ENCODE peak calls at places on chromosome 19, in seven cellular contexts. I is AG09309, T is fibroblast of mammary gland, S is ovary, R is NB4, Z is heart right ventricle, N is cardiac fibroblast. P is an unnamed sample.

GRCh38 chr19:1428738-1429391 is 9.3 kb upstream of the RPS15 start:
- DNase-seq in I (no peak), T (no peak), S (no peak), R (no peak), Z (no peak), N (no peak), P (no peak)

GRCh38 chr19:40465025-40465780 is at the start of gene BLVRB:
- DNase-seq in I (peak), T (peak), S (peak), R (peak), Z (no peak), N (peak), P (no peak)

GRCh38 chr19:56639217-56639616 is 3.7 kb upstream of the SMIM17 start:
- DNase-seq in I (no peak), T (peak), S (no peak), R (peak), Z (no peak), N (peak), P (no peak)

GRCh38 chr19:13781547-13781946 is 7.3 kb downstream of the C19orf53 start:
- DNase-seq in I (peak), T (peak), S (peak), R (no peak), Z (peak), N (peak), P (peak)

GRCh38 chr19:13861714-13862531 is 15.0 kb upstream of the NANOS3 start:
- DNase-seq in I (no peak), T (peak), S (peak), R (peak), Z (peak), N (peak), P (peak)

GRCh38 chr19:10009269-10009665 is 1.0 kb downstream of the COL5A3 start:
- DNase-seq in I (no peak), T (peak), S (peak), R (peak), Z (peak), N (peak), P (peak)

GRCh38 chr19:54444737-54445136 is 4.3 kb upstream of the LENG8 start:
- DNase-seq in I (no peak), T (no peak), S (no peak), R (no peak), Z (no peak), N (no peak), P (no peak)

GRCh38 chr19:50974702-50975555 is 5.5 kb upstream of the KLK6 start:
- DNase-seq in I (no peak), T (no peak), S (no peak), R (no peak), Z (no peak), N (no peak), P (no peak)

GRCh38 chr19:38227272-38228004 is 3.4 kb upstream of the DPF1 start:
- DNase-seq in I (no peak), T (no peak), S (no peak), R (no peak), Z (no peak), N (no peak), P (no peak)

GRCh38 chr19:38229585-38230073 is 5.6 kb upstream of the DPF1 start:
- DNase-seq in I (peak), T (peak), S (no peak), R (peak), Z (peak), N (peak), P (peak)

GRCh38 chr19:38228005-38228377 is 4.0 kb upstream of the DPF1 start:
- DNase-seq in I (no peak), T (no peak), S (no peak), R (no peak), Z (no peak), N (no peak), P (no peak)

GRCh38 chr19:38231918-38232317 is 7.9 kb upstream of the DPF1 start:
- DNase-seq in I (no peak), T (no peak), S (no peak), R (no peak), Z (no peak), N (no peak), P (no peak)

DNA sequence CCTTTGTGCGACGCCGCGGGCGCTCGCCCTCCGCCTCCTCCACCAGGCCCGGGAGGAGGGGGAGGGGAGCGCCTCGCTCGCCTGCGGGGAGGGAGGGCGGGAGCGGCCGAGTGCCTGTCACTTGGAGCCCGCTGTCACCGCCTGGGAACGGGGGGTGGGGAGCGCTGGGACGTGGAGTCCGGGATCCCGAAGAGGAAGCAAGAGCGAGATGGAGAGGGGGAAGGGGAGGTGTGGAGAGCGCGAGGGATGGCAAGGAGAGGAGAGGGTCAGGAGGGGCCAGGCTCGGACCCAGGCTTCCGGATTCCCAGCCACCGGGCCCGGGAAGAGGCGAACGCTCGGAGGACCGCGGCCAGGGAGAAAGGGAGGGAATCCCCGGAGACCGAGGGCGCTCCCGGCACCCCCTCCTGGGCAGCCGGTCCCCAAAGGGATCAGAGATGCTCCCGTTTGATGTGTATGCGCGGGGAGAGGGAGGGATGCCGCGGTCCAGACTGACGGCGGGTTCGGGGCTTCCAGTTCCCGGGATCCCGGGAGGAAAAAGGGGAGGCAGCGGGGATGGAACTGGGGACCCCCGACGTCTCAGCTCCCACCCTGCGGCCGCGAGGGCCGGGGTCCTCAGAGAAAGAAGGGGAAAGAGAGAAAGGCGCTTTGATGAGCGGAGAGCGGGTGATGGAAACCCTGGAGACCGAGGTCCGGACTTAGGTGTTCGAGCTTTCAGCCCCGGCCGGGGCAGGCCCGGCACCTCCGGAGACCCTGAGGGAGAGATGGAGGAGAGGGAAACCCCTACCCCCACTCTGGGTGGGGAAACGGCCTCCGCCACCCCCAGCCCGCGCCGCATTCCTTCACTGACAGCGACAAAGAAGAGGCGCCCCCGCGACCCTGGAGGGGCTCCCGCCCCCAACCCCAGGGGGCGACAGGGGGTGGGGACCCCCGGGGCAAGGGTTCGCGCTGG is 4.7 kb upstream of the DPF1 start:
- DNase-seq in I (no peak), T (no peak), S (no peak), R (no peak), Z (no peak), N (no peak), P (no peak)
- H3K4me3 ChIP-seq in I (peak), T (peak), S (no peak), R (no peak), Z (peak), N (peak), P (peak)

GRCh38 chr19:46009530-46010510 is 13.0 kb downstream of the PGLYRP1 start:
- DNase-seq in I (no peak), T (peak), S (no peak), R (peak), Z (peak), N (peak), P (peak)
- H3K4me3 ChIP-seq in I (no peak), T (no peak), S (no peak), R (no peak), Z (no peak), N (no peak), P (no peak)

GRCh38 chr19:4493104-4493928 is 21.2 kb downstream of the HDGFL2 start:
- DNase-seq in I (no peak), T (no peak), S (no peak), R (no peak), Z (no peak), N (no peak), P (no peak)

GRCh38 chr19:4493929-4494690 is 22.0 kb downstream of the HDGFL2 start:
- DNase-seq in I (no peak), T (no peak), S (no peak), R (no peak), Z (no peak), N (no peak), P (no peak)

GRCh38 chr19:4495471-4495870 is 22.8 kb downstream of the PLIN4 start:
- DNase-seq in I (no peak), T (no peak), S (no peak), R (no peak), Z (no peak), N (no peak), P (no peak)

GRCh38 chr19:4494691-4495064 is 22.6 kb downstream of the HDGFL2 start:
- DNase-seq in I (no peak), T (no peak), S (no peak), R (no peak), Z (no peak), N (no peak), P (no peak)

DNA sequence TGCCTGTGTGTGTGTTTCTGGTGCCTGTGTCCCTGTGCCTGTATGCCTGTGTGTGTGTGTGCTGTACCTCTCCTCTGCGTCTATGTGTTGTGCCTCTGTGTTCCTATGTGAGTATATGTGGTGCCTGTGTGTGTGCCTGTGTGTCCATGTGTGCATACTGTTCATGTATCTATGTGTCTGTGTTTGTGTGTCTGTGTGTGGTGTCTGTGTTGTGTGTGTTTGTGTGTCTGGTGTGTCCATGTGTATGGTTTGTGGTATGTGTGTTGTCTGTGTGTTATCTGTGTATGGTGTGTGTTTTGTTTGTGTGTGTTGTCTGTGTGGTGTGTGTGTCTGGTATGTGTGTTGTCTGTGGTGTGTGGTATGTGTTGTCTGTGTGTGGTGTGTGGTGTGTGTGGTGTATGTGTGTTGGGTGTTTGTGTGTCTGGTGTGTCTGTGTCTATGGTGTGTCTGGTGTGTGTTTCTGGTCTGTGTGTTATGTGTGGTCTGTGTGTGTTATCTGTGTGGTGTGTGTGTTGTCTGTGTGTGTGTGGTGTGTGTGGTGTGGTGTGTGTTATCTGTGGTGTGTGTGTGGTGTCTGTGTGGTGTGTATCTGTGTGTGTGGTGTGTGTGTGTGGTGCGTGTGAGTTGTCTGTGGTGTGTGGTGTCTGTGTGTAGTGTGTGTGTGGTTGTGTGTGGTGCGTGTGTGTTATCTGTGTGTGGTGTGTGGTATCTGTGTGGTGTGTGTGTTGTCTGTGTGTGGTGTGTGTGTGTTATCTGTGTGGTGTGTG is 20.4 kb downstream of the HDGFL2 start:
- DNase-seq in I (no peak), T (no peak), S (no peak), R (no peak), Z (no peak), N (no peak), P (no peak)
- H3K4me3 ChIP-seq in I (no peak), T (no peak), S (no peak), R (no peak), Z (no peak), N (no peak), P (no peak)

GRCh38 chr19:17949956-17950309 is 17.0 kb upstream of the KCNN1 start:
- DNase-seq in I (no peak), T (no peak), S (no peak), R (no peak), Z (no peak), N (no peak), P (no peak)
- H3K4me3 ChIP-seq in I (no peak), T (no peak), S (no peak), R (no peak), Z (no peak), N (no peak), P (no peak)

GRCh38 chr19:18439910-18440237 is 1.9 kb upstream of the ISYNA1 start:
- DNase-seq in I (no peak), T (no peak), S (no peak), R (no peak), Z (no peak), N (no peak), P (no peak)

GRCh38 chr19:18437481-18438330 is at the start of gene ISYNA1:
- DNase-seq in I (no peak), T (no peak), S (peak), R (no peak), Z (peak), N (peak), P (no peak)

GRCh38 chr19:18438331-18439024 is 545 bp upstream of the ISYNA1 start:
- DNase-seq in I (no peak), T (no peak), S (peak), R (no peak), Z (peak), N (no peak), P (no peak)

GRCh38 chr19:18440421-18440877 is 2.5 kb upstream of the ISYNA1 start:
- DNase-seq in I (no peak), T (no peak), S (peak), R (peak), Z (no peak), N (no peak), P (no peak)

DNA sequence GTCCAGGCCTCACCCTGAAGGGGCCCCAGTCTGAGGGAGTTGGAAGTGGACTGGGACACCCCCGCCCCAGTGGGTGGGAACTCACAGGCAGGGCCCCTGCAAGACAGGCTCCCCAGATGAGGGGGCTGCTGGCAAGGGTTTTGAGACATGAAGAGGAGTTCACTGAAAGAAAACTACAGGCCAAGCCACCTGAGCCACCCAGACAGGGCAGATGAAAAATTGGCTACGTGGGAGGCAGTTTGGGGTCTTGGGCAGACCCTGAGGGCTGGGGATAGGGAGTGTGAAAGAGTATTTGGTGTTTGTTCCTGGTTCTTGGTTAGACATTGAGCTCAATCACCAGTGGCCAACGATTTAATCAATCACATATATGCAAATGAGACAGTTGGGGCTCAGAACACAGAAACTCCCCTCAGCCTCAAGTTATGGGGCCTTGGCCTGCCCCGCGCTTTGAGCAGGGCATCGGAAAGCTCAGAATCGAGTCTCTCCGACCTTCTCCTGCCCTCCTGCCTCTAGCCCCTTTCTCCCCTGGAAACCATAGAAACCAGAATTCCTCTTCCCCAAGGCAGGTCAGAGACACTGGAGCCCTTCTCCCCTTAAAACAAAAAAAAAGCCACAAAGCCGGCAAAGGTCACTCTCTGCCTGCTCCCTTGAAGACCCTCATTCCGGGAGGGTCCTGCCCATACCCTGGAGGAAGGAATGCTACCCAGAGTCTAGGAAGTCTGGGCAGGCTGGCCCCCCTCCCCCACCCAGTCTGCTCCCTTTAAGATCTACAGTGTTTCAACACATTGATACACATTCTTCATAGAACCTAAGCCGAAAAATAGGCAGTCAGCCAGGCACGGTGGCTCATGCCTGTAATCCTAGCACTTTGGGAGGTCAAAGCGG is 1.3 kb upstream of the ISYNA1 start:
- DNase-seq in I (no peak), T (peak), S (peak), R (no peak), Z (no peak), N (peak), P (peak)
- H3K4me3 ChIP-seq in I (no peak), T (no peak), S (no peak), R (no peak), Z (no peak), N (no peak), P (no peak)

P was measured in MG63.